ENCODE peak calls at places on chromosomes 7 and 10, in five cellular contexts. U is stimulated activated CD4-positive, alpha-beta T cell treated with anti-CD3 and anti-CD28 coated beads, Interleukin-12 subunit alpha, Interleukin-12 subunit beta, amount 100 ng/mL, for 4 hours; G is hippocampal formation; P is substantia nigra; K is iPS-NIHi11. Q is an unnamed sample.
A peak's percentile ranks its signal among the peaks of the same experiment; 100 is the strongest.

GRCh38 chr10:87642988-87643387 is 16.7 kb upstream of the PAPSS2 start:
- DNase-seq in U (no peak), G (no peak), P (no peak), K (no peak), Q (no peak)

GRCh38 chr10:43904301-43904700 is 255.6 kb upstream of the ZNF32 start:
- DNase-seq in U (no peak), G (no peak), P (no peak), K (peak; percentile 30), Q (no peak)

GRCh38 chr10:88992945-88993537 is 2.4 kb downstream of the FAS start:
- DNase-seq in U (no peak), G (no peak), P (no peak), K (no peak), Q (no peak)

GRCh38 chr10:64379898-64380297 is 858.7 kb downstream of the REEP3 start:
- DNase-seq in U (no peak), G (no peak), P (no peak), K (no peak), Q (no peak)

GRCh38 chr10:62259456-62259855 is 9.2 kb downstream of the RTKN2 start:
- DNase-seq in U (no peak), G (no peak), P (no peak), K (no peak), Q (no peak)

GRCh38 chr7:2837476-2837875 is 6.6 kb downstream of the GNA12 start:
- DNase-seq in U (no peak), G (no peak), P (no peak), K (no peak), Q (no peak)

GRCh38 chr7:47480576-47481538 is 101.1 kb downstream of the TNS3 start:
- DNase-seq in U (no peak), G (no peak), P (no peak), K (peak; percentile 36), Q (no peak)

GRCh38 chr7:103140061-103140460 is 8.8 kb downstream of the NAPEPLD start:
- DNase-seq in U (no peak), G (no peak), P (no peak), K (no peak), Q (no peak)

GRCh38 chr7:73810991-73811360 is 19.8 kb upstream of the CLDN4 start:
- DNase-seq in U (no peak), G (no peak), P (no peak), K (peak; percentile 49), Q (no peak)

GRCh38 chr10:22831586-22831985 is 96.3 kb upstream of the ARMC3 start:
- DNase-seq in U (no peak), G (no peak), P (no peak), K (no peak), Q (no peak)

GRCh38 chr10:122659651-122660050 is 40.0 kb downstream of the C10orf120 start:
- DNase-seq in U (no peak), G (no peak), P (no peak), K (no peak), Q (no peak)

GRCh38 chr7:34759477-34760125 is 101.6 kb downstream of the NPSR1 start:
- DNase-seq in U (no peak), G (no peak), P (no peak), K (peak; percentile 56), Q (no peak)

GRCh38 chr7:114426380-114426779 is 11.8 kb downstream of the FOXP2 start:
- DNase-seq in U (no peak), G (no peak), P (no peak), K (no peak), Q (no peak)

GRCh38 chr7:38796636-38797501 is 112.1 kb downstream of the VPS41 start:
- DNase-seq in U (peak; percentile 38), G (peak; percentile 18), P (no peak), K (peak; percentile 30), Q (no peak)

GRCh38 chr10:104113557-104113956 is 8.4 kb upstream of the SFR1 start:
- DNase-seq in U (no peak), G (no peak), P (no peak), K (no peak), Q (no peak)

GRCh38 chr10:29896053-29896452 is 163.3 kb downstream of the JCAD start:
- DNase-seq in U (no peak), G (no peak), P (no peak), K (no peak), Q (no peak)

GRCh38 chr10:70781461-70782051 is 3.6 kb downstream of the TBATA start:
- DNase-seq in U (no peak), G (no peak), P (no peak), K (no peak), Q (no peak)

GRCh38 chr10:76086571-76087260 is 655.3 kb downstream of the LRMDA start:
- DNase-seq in U (no peak), G (no peak), P (no peak), K (peak; percentile 61), Q (no peak)

GRCh38 chr10:117610321-117610720 is 67.8 kb downstream of the EMX2 start:
- DNase-seq in U (no peak), G (no peak), P (no peak), K (peak; percentile 39), Q (no peak)

GRCh38 chr7:147541261-147541660 is 1049.3 kb upstream of the C7orf33 start:
- DNase-seq in U (no peak), G (no peak), P (no peak), K (no peak), Q (no peak)

GRCh38 chr7:50988465-50988864 is 205.8 kb upstream of the GRB10 start:
- DNase-seq in U (no peak), G (no peak), P (no peak), K (peak; percentile 42), Q (no peak)

GRCh38 chr7:84701524-84702306 is 485.1 kb downstream of the SEMA3D start:
- DNase-seq in U (no peak), G (no peak), P (no peak), K (peak; percentile 27), Q (no peak)

GRCh38 chr10:94279835-94280709 is 82.7 kb downstream of the NOC3L start:
- DNase-seq in U (peak; percentile 61), G (peak; percentile 9), P (no peak), K (peak; percentile 83), Q (no peak)

GRCh38 chr7:81887098-81887497 is 117.3 kb upstream of the HGF start:
- DNase-seq in U (no peak), G (no peak), P (no peak), K (no peak), Q (no peak)

GRCh38 chr10:82308641-82309040 is 433.6 kb downstream of the NRG3 start:
- DNase-seq in U (no peak), G (no peak), P (no peak), K (no peak), Q (no peak)

GRCh38 chr10:8326702-8327423 is 272.4 kb downstream of the GATA3 start:
- DNase-seq in U (no peak), G (no peak), P (no peak), K (no peak), Q (no peak)

GRCh38 chr10:124356706-124357582 is 61.8 kb downstream of the OAT start:
- DNase-seq in U (no peak), G (no peak), P (no peak), K (no peak), Q (no peak)

GRCh38 chr7:101740981-101741725 is 76.3 kb upstream of the CUX1 start:
- DNase-seq in U (no peak), G (no peak), P (no peak), K (no peak), Q (no peak)

GRCh38 chr10:79053081-79053434 is 15.7 kb upstream of the ZMIZ1 start:
- DNase-seq in U (no peak), G (no peak), P (no peak), K (no peak), Q (no peak)

GRCh38 chr7:5282464-5283316 is at the start of gene SLC29A4:
- DNase-seq in U (peak; percentile 28), G (peak; percentile 47), P (no peak), K (no peak), Q (no peak)

GRCh38 chr7:123122951-123123350 is 76.8 kb downstream of the SLC13A1 start:
- DNase-seq in U (no peak), G (no peak), P (no peak), K (no peak), Q (no peak)

GRCh38 chr10:7424315-7424714 is 13.5 kb upstream of the SFMBT2 start:
- DNase-seq in U (no peak), G (no peak), P (no peak), K (no peak), Q (no peak)

GRCh38 chr7:114923403-114923713 is 1.5 kb downstream of the MDFIC start:
- DNase-seq in U (no peak), G (no peak), P (no peak), K (no peak), Q (no peak)

GRCh38 chr10:68284007-68284406 is 47.9 kb upstream of the HNRNPH3 start:
- DNase-seq in U (no peak), G (no peak), P (no peak), K (no peak), Q (no peak)

GRCh38 chr10:93742633-93743349 is 14.9 kb upstream of the LGI1 start:
- DNase-seq in U (no peak), G (no peak), P (no peak), K (no peak), Q (no peak)

GRCh38 chr7:537911-538634 is 18.4 kb upstream of the PDGFA start:
- DNase-seq in U (no peak), G (no peak), P (no peak), K (peak; percentile 79), Q (no peak)

GRCh38 chr7:24334012-24334411 is 50.0 kb downstream of the NPY start:
- DNase-seq in U (no peak), G (no peak), P (no peak), K (no peak), Q (no peak)

GRCh38 chr10:97539523-97540200 is 32.9 kb upstream of the ANKRD2 start:
- DNase-seq in U (no peak), G (no peak), P (no peak), K (peak; percentile 62), Q (no peak)

GRCh38 chr7:30988346-30989005 is 24.7 kb downstream of the GHRHR start:
- DNase-seq in U (no peak), G (peak; percentile 53), P (peak; percentile 19), K (peak; percentile 65), Q (peak; percentile 83)